ENCODE peak calls at places on chromosomes 11 and 22, in four cellular contexts. One of them, this sample, is unnamed.

GRCh38 chr11:66454253-66454652 is 12.5 kb upstream of the PELI3 start:
- DNase-seq in activated T-helper 9 cell treated with anti-CD3 and anti-CD28 coated beads, Interleukin-2, amount 50 U/mL, for 16 hours: no peak
- DNase-seq in GM03348: no peak
- DNase-seq in activated CD4-positive, alpha-beta T cell treated with anti-CD3 and anti-CD28 coated beads for 36 hours: no peak
- DNase-seq in this sample: no peak

GRCh38 chr22:20437253-20438065 is at the start of gene SCARF2:
- DNase-seq in GM03348: peak
- DNase-seq in activated CD4-positive, alpha-beta T cell treated with anti-CD3 and anti-CD28 coated beads for 36 hours: no peak
- DNase-seq in activated T-helper 9 cell treated with anti-CD3 and anti-CD28 coated beads, Interleukin-2, amount 50 U/mL, for 16 hours: no peak
- DNase-seq in this sample: no peak

GRCh38 chr11:64893194-64894069 is 15.0 kb upstream of the EHD1 start:
- DNase-seq in activated T-helper 9 cell treated with anti-CD3 and anti-CD28 coated beads, Interleukin-2, amount 50 U/mL, for 16 hours: no peak
- DNase-seq in GM03348: no peak
- DNase-seq in activated CD4-positive, alpha-beta T cell treated with anti-CD3 and anti-CD28 coated beads for 36 hours: no peak
- DNase-seq in this sample: no peak

GRCh38 chr11:13038366-13038765 is 29.2 kb downstream of the RASSF10 start:
- DNase-seq in activated CD4-positive, alpha-beta T cell treated with anti-CD3 and anti-CD28 coated beads for 36 hours: no peak
- DNase-seq in GM03348: no peak
- DNase-seq in activated T-helper 9 cell treated with anti-CD3 and anti-CD28 coated beads, Interleukin-2, amount 50 U/mL, for 16 hours: no peak
- DNase-seq in this sample: no peak

GRCh38 chr11:78510025-78510596 is 64.6 kb downstream of the NARS2 start:
- DNase-seq in activated T-helper 9 cell treated with anti-CD3 and anti-CD28 coated beads, Interleukin-2, amount 50 U/mL, for 16 hours: no peak
- DNase-seq in GM03348: no peak
- DNase-seq in activated CD4-positive, alpha-beta T cell treated with anti-CD3 and anti-CD28 coated beads for 36 hours: no peak
- DNase-seq in this sample: no peak

GRCh38 chr11:72781063-72781312 is 12.9 kb downstream of the STARD10 start:
- DNase-seq in activated CD4-positive, alpha-beta T cell treated with anti-CD3 and anti-CD28 coated beads for 36 hours: no peak
- DNase-seq in activated T-helper 9 cell treated with anti-CD3 and anti-CD28 coated beads, Interleukin-2, amount 50 U/mL, for 16 hours: no peak
- DNase-seq in GM03348: no peak
- DNase-seq in this sample: no peak

GRCh38 chr22:49657275-49657973 is 170.2 kb downstream of the BRD1 start:
- DNase-seq in activated CD4-positive, alpha-beta T cell treated with anti-CD3 and anti-CD28 coated beads for 36 hours: peak
- DNase-seq in GM03348: no peak
- DNase-seq in activated T-helper 9 cell treated with anti-CD3 and anti-CD28 coated beads, Interleukin-2, amount 50 U/mL, for 16 hours: peak
- DNase-seq in this sample: peak

GRCh38 chr11:100810146-100810545 is 123.1 kb downstream of the ARHGAP42 start:
- DNase-seq in activated CD4-positive, alpha-beta T cell treated with anti-CD3 and anti-CD28 coated beads for 36 hours: no peak
- DNase-seq in GM03348: peak
- DNase-seq in activated T-helper 9 cell treated with anti-CD3 and anti-CD28 coated beads, Interleukin-2, amount 50 U/mL, for 16 hours: no peak
- DNase-seq in this sample: no peak

GRCh38 chr11:96869207-96869606 is 479.4 kb downstream of the JRKL start:
- DNase-seq in activated CD4-positive, alpha-beta T cell treated with anti-CD3 and anti-CD28 coated beads for 36 hours: no peak
- DNase-seq in GM03348: peak
- DNase-seq in activated T-helper 9 cell treated with anti-CD3 and anti-CD28 coated beads, Interleukin-2, amount 50 U/mL, for 16 hours: no peak
- DNase-seq in this sample: no peak

GRCh38 chr22:24117942-24118341 is 63.3 kb upstream of the SUSD2 start:
- DNase-seq in activated T-helper 9 cell treated with anti-CD3 and anti-CD28 coated beads, Interleukin-2, amount 50 U/mL, for 16 hours: no peak
- DNase-seq in activated CD4-positive, alpha-beta T cell treated with anti-CD3 and anti-CD28 coated beads for 36 hours: no peak
- DNase-seq in GM03348: no peak
- DNase-seq in this sample: no peak

GRCh38 chr11:122159173-122159701 is 43.2 kb upstream of the BLID start:
- DNase-seq in activated T-helper 9 cell treated with anti-CD3 and anti-CD28 coated beads, Interleukin-2, amount 50 U/mL, for 16 hours: no peak
- DNase-seq in GM03348: peak
- DNase-seq in activated CD4-positive, alpha-beta T cell treated with anti-CD3 and anti-CD28 coated beads for 36 hours: no peak
- DNase-seq in this sample: no peak

GRCh38 chr11:115958089-115959000 is 454.1 kb upstream of the CADM1 start:
- DNase-seq in GM03348: no peak
- DNase-seq in activated T-helper 9 cell treated with anti-CD3 and anti-CD28 coated beads, Interleukin-2, amount 50 U/mL, for 16 hours: no peak
- DNase-seq in activated CD4-positive, alpha-beta T cell treated with anti-CD3 and anti-CD28 coated beads for 36 hours: no peak
- DNase-seq in this sample: no peak

GRCh38 chr22:40312050-40312449 is 34.2 kb upstream of the ADSL start:
- DNase-seq in activated T-helper 9 cell treated with anti-CD3 and anti-CD28 coated beads, Interleukin-2, amount 50 U/mL, for 16 hours: no peak
- DNase-seq in activated CD4-positive, alpha-beta T cell treated with anti-CD3 and anti-CD28 coated beads for 36 hours: no peak
- DNase-seq in GM03348: no peak
- DNase-seq in this sample: no peak

GRCh38 chr11:36024716-36025115 is 80.9 kb downstream of the LDLRAD3 start:
- DNase-seq in activated CD4-positive, alpha-beta T cell treated with anti-CD3 and anti-CD28 coated beads for 36 hours: no peak
- DNase-seq in GM03348: no peak
- DNase-seq in activated T-helper 9 cell treated with anti-CD3 and anti-CD28 coated beads, Interleukin-2, amount 50 U/mL, for 16 hours: no peak
- DNase-seq in this sample: no peak

GRCh38 chr22:50012201-50013181 is at the start of gene IL17REL:
- DNase-seq in activated CD4-positive, alpha-beta T cell treated with anti-CD3 and anti-CD28 coated beads for 36 hours: peak
- DNase-seq in activated T-helper 9 cell treated with anti-CD3 and anti-CD28 coated beads, Interleukin-2, amount 50 U/mL, for 16 hours: no peak
- DNase-seq in GM03348: peak
- DNase-seq in this sample: no peak

GRCh38 chr11:122202951-122203456 is 87.0 kb upstream of the BLID start:
- DNase-seq in activated CD4-positive, alpha-beta T cell treated with anti-CD3 and anti-CD28 coated beads for 36 hours: peak
- DNase-seq in activated T-helper 9 cell treated with anti-CD3 and anti-CD28 coated beads, Interleukin-2, amount 50 U/mL, for 16 hours: no peak
- DNase-seq in GM03348: peak
- DNase-seq in this sample: no peak

GRCh38 chr11:9838961-9839360 is 175.1 kb downstream of the SWAP70 start:
- DNase-seq in activated T-helper 9 cell treated with anti-CD3 and anti-CD28 coated beads, Interleukin-2, amount 50 U/mL, for 16 hours: no peak
- DNase-seq in activated CD4-positive, alpha-beta T cell treated with anti-CD3 and anti-CD28 coated beads for 36 hours: no peak
- DNase-seq in GM03348: no peak
- DNase-seq in this sample: no peak

GRCh38 chr11:122741613-122742012 is 86.1 kb downstream of the UBASH3B start:
- DNase-seq in activated T-helper 9 cell treated with anti-CD3 and anti-CD28 coated beads, Interleukin-2, amount 50 U/mL, for 16 hours: no peak
- DNase-seq in GM03348: no peak
- DNase-seq in activated CD4-positive, alpha-beta T cell treated with anti-CD3 and anti-CD28 coated beads for 36 hours: no peak
- DNase-seq in this sample: no peak

GRCh38 chr11:14249121-14249963 is 109.6 kb downstream of the RRAS2 start:
- DNase-seq in activated T-helper 9 cell treated with anti-CD3 and anti-CD28 coated beads, Interleukin-2, amount 50 U/mL, for 16 hours: peak
- DNase-seq in activated CD4-positive, alpha-beta T cell treated with anti-CD3 and anti-CD28 coated beads for 36 hours: peak
- DNase-seq in GM03348: peak
- DNase-seq in this sample: peak